ENCODE peak calls at places on chromosomes 2 and 18, in six cellular contexts. D is cardiac muscle cell, V is colonic mucosa, M is heart right ventricle, W is PC-3, F is Caco-2. Z is an unnamed sample.
A peak's percentile ranks its signal among the peaks of the same experiment; 100 is the strongest.

GRCh38 chr2:120654383-120655134 is 81.1 kb upstream of the GLI2 start:
- DNase-seq in D (no peak), V (no peak), M (peak; percentile 75), W (no peak), F (no peak), Z (peak; percentile 36)

GRCh38 chr2:201933792-201934229 is 99.8 kb upstream of the FZD7 start:
- DNase-seq in D (no peak), V (no peak), M (no peak), W (no peak), F (no peak), Z (peak; percentile 84)

GRCh38 chr2:95389256-95390119 is 13.0 kb upstream of the FAHD2A start:
- DNase-seq in D (peak; percentile 59), V (peak; percentile 53), M (peak; percentile 68), W (peak; percentile 66), F (no peak), Z (no peak)

GRCh38 chr2:206805922-206806607 is 40.7 kb downstream of the FASTKD2 start:
- DNase-seq in D (no peak), V (no peak), M (no peak), W (peak; percentile 24), F (no peak), Z (no peak)

GRCh38 chr2:6215053-6215452 is 522.9 kb downstream of the SOX11 start:
- DNase-seq in D (no peak), V (no peak), M (no peak), W (no peak), F (no peak), Z (no peak)

GRCh38 chr2:15050483-15050882 is 418.0 kb downstream of the LRATD1 start:
- DNase-seq in D (no peak), V (no peak), M (no peak), W (peak; percentile 72), F (no peak), Z (no peak)

GRCh38 chr2:97763176-97763845 is 49.9 kb downstream of the ZAP70 start:
- DNase-seq in D (no peak), V (no peak), M (no peak), W (peak; percentile 56), F (no peak), Z (no peak)

GRCh38 chr2:5696741-5697521 is 4.7 kb downstream of the SOX11 start:
- DNase-seq in D (peak; percentile 72), V (no peak), M (no peak), W (no peak), F (no peak), Z (no peak)

GRCh38 chr2:156229724-156230362 is 102.7 kb downstream of the NR4A2 start:
- DNase-seq in D (no peak), V (no peak), M (no peak), W (no peak), F (no peak), Z (no peak)

GRCh38 chr2:218370410-218371063 is 11.5 kb upstream of the SLC11A1 start:
- DNase-seq in D (no peak), V (no peak), M (no peak), W (no peak), F (no peak), Z (no peak)

GRCh38 chr2:219509780-219510511 is 4.3 kb upstream of the ASIC4 start:
- DNase-seq in D (peak; percentile 84), V (peak; percentile 67), M (peak; percentile 45), W (peak; percentile 61), F (peak; percentile 80), Z (peak; percentile 39)

GRCh38 chr18:69897397-69898108 is 50.1 kb downstream of the CD226 start:
- DNase-seq in D (no peak), V (no peak), M (no peak), W (no peak), F (no peak), Z (no peak)

GRCh38 chr2:8324164-8324848 is 357.6 kb upstream of the ID2 start:
- DNase-seq in D (peak; percentile 39), V (no peak), M (no peak), W (no peak), F (no peak), Z (no peak)

GRCh38 chr2:1492696-1493095 is 79.4 kb downstream of the TPO start:
- DNase-seq in D (no peak), V (no peak), M (no peak), W (no peak), F (peak; percentile 14), Z (no peak)

GRCh38 chr2:112627060-112628040 is 18.4 kb upstream of the SLC20A1 start:
- DNase-seq in D (no peak), V (no peak), M (peak; percentile 25), W (peak; percentile 96), F (peak; percentile 9), Z (peak; percentile 78)

GRCh38 chr2:237194906-237195305 is 109.2 kb downstream of the COPS8 start:
- DNase-seq in D (no peak), V (no peak), M (no peak), W (no peak), F (no peak), Z (no peak)

GRCh38 chr2:20484810-20485611 is 38.1 kb downstream of the RHOB start:
- DNase-seq in D (no peak), V (no peak), M (no peak), W (no peak), F (no peak), Z (peak; percentile 32)

GRCh38 chr2:206971805-206972204 is 32.5 kb downstream of the CPO start:
- DNase-seq in D (no peak), V (peak; percentile 19), M (no peak), W (no peak), F (no peak), Z (no peak)

GRCh38 chr2:230930928-230931555 is 6.0 kb upstream of the GPR55 start:
- DNase-seq in D (no peak), V (no peak), M (no peak), W (no peak), F (no peak), Z (no peak)

GRCh38 chr2:219495531-219496122 is 3.1 kb upstream of the GMPPA start:
- DNase-seq in D (peak; percentile 87), V (peak; percentile 65), M (peak; percentile 46), W (peak; percentile 59), F (peak; percentile 80), Z (peak; percentile 45)

GRCh38 chr2:147297820-147298219 is 547.0 kb upstream of the ACVR2A start:
- DNase-seq in D (no peak), V (no peak), M (no peak), W (peak; percentile 10), F (no peak), Z (no peak)

GRCh38 chr18:48136051-48136543 is 205.6 kb upstream of the SMAD2 start:
- DNase-seq in D (peak; percentile 35), V (peak; percentile 65), M (peak; percentile 36), W (no peak), F (no peak), Z (no peak)

GRCh38 chr18:48138211-48138610 is 207.8 kb upstream of the SMAD2 start:
- DNase-seq in D (no peak), V (no peak), M (no peak), W (no peak), F (no peak), Z (no peak)

GRCh38 chr18:48135436-48135966 is 205.0 kb upstream of the SMAD2 start:
- DNase-seq in D (no peak), V (peak; percentile 46), M (no peak), W (no peak), F (no peak), Z (no peak)

GRCh38 chr18:48137354-48138208 is 207.1 kb upstream of the SMAD2 start:
- DNase-seq in D (no peak), V (peak; percentile 73), M (no peak), W (peak; percentile 49), F (no peak), Z (no peak)

DNA sequence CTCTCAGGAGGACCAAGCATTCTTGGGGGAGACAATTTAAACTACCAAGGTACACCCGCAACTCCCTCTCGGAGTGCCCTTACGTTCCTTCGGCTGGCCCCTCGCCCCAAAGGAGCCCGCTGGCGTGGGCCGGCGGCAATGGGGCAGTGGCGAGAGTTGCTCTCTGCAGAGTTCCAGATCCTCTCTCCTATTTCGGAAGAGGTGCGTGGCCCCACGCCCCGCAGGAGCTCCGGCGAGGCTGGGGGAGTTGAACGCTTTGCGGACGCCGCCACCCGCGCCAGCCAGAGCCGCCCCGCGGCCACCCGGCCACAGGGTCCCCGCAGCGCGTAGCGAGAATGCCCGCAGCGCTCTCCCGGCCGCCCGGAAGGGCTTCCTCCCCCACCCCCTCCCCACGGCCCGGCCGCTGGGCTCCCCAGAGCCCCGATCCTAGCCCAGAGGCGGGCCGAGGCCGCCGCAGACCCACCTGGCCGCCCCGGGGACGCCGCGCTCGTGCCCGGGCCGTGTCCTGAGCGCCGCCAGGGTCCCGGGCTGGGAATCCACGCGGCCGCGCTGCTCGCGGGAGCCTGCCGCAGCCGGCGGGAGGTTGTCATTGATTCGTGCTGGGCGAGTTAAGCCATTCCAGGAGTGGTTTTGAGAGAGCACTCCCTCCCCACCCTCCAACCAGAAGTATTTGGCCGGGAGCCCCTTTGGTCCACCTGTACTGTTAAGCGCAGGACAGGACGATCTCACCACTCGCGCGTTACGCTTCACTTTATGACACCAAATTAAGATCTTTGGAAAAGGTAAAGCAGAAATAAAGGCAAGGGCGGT is 206.3 kb upstream of the SMAD2 start:
- DNase-seq in D (peak; percentile 28), V (peak; percentile 68), M (no peak), W (no peak), F (no peak), Z (no peak)
- H3K4me1 ChIP-seq in D (peaks cover 4% of the 10 kb centered on the region), V (peaks cover 22% of the 10 kb centered on the region), M (peaks cover 51% of the 10 kb centered on the region), W (peaks cover 31% of the 10 kb centered on the region), F (no peaks in the 10 kb centered on the region), Z (peaks cover 11% of the 10 kb centered on the region)

GRCh38 chr18:78105611-78106010 is 856.0 kb downstream of the GALR1 start:
- DNase-seq in D (no peak), V (no peak), M (no peak), W (no peak), F (no peak), Z (no peak)
- H3K9me3 ChIP-seq in D (no peaks in the 10 kb centered on the region), V (no peaks in the 10 kb centered on the region), M (no peaks in the 10 kb centered on the region), W (no peaks in the 10 kb centered on the region), F (no peaks in the 10 kb centered on the region), Z (peaks cover 10% of the 10 kb centered on the region)

GRCh38 chr2:45823723-45824206 is 172.3 kb downstream of the PRKCE start:
- DNase-seq in D (no peak), V (no peak), M (peak; percentile 79), W (peak; percentile 12), F (no peak), Z (no peak)
- H3K4me1 ChIP-seq in D (no peaks in the 10 kb centered on the region), V (no peaks in the 10 kb centered on the region), M (peaks cover 61% of the 10 kb centered on the region), W (peaks cover 17% of the 10 kb centered on the region), F (no peaks in the 10 kb centered on the region), Z (peaks cover 10% of the 10 kb centered on the region)

GRCh38 chr18:79735071-79735980 is 55.7 kb downstream of the CTDP1 start:
- DNase-seq in D (no peak), V (no peak), M (no peak), W (no peak), F (no peak), Z (no peak)

GRCh38 chr18:79733996-79734770 is 54.6 kb downstream of the CTDP1 start:
- DNase-seq in D (no peak), V (no peak), M (no peak), W (no peak), F (no peak), Z (no peak)

GRCh38 chr18:79730804-79731203 is 51.2 kb downstream of the CTDP1 start:
- DNase-seq in D (no peak), V (no peak), M (no peak), W (no peak), F (no peak), Z (no peak)

GRCh38 chr18:79733135-79733609 is 53.6 kb downstream of the CTDP1 start:
- DNase-seq in D (no peak), V (no peak), M (no peak), W (no peak), F (no peak), Z (no peak)

DNA sequence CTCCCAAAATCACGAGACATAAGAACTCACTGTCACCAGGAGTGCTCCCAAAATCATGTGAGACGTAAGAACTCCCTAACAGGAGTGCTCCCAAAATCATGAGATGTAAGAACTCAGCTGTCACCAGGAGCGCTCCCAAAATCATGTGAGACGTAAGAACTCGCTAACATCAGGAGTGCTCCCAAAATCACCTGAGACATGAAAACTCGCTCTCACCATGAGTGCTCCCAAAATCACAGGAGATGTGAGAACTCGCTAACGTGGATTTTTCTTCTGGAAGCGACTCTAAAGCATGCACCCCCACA is 53.1 kb downstream of the CTDP1 start:
- DNase-seq in D (no peak), V (no peak), M (no peak), W (no peak), F (no peak), Z (no peak)
- H3K9me3 ChIP-seq in D (no peaks in the 10 kb centered on the region), V (no peaks in the 10 kb centered on the region), M (peaks cover 24% of the 10 kb centered on the region), W (no peaks in the 10 kb centered on the region), F (no peaks in the 10 kb centered on the region), Z (peaks cover 32% of the 10 kb centered on the region)